ENCODE peak calls at places on chromosomes 5 and 9, in seven cellular contexts. T, V, I, O, B, H and N are unnamed samples.

GRCh38 chr9:131598121-131598520 is 52.8 kb downstream of the PRRT1B start:
- DNase-seq in T (no peak), V (no peak), I (no peak), O (no peak), B (no peak), H (no peak), N (no peak)

GRCh38 chr5:146052780-146053179 is 52.6 kb downstream of the PLAC8L1 start:
- DNase-seq in T (peak), V (no peak), I (no peak), O (no peak), B (no peak), H (no peak), N (no peak)

GRCh38 chr5:131068893-131069643 is 96.0 kb downstream of the HINT1 start:
- DNase-seq in T (peak), V (no peak), I (no peak), O (no peak), B (no peak), H (no peak), N (no peak)

GRCh38 chr9:88781500-88782391 is 209.5 kb upstream of the S1PR3 start:
- DNase-seq in T (peak), V (peak), I (peak), O (peak), B (peak), H (peak), N (no peak)

GRCh38 chr9:119164716-119165115 is 204.5 kb downstream of the BRINP1 start:
- DNase-seq in T (no peak), V (no peak), I (no peak), O (no peak), B (no peak), H (no peak), N (no peak)

GRCh38 chr9:14893280-14893679 is 16.9 kb downstream of the FREM1 start:
- DNase-seq in T (no peak), V (no peak), I (no peak), O (no peak), B (no peak), H (no peak), N (no peak)

GRCh38 chr5:99105216-99105615 is 176.4 kb upstream of the CHD1 start:
- DNase-seq in T (peak), V (peak), I (peak), O (peak), B (no peak), H (peak), N (no peak)

GRCh38 chr5:87899109-87900100 is 369.2 kb downstream of the TMEM161B start:
- DNase-seq in T (no peak), V (no peak), I (peak), O (peak), B (peak), H (no peak), N (no peak)

GRCh38 chr9:91426123-91426745 is 2.6 kb upstream of the NFIL3 start:
- DNase-seq in T (peak), V (peak), I (peak), O (peak), B (no peak), H (peak), N (no peak)

GRCh38 chr5:67305913-67306710 is 109.5 kb upstream of the CD180 start:
- DNase-seq in T (no peak), V (no peak), I (peak), O (peak), B (no peak), H (peak), N (no peak)

GRCh38 chr5:82364497-82364896 is 86.3 kb upstream of the RPS23 start:
- DNase-seq in T (peak), V (peak), I (peak), O (peak), B (no peak), H (peak), N (peak)

GRCh38 chr9:116451500-116451899 is 235.6 kb upstream of the TRIM32 start:
- DNase-seq in T (no peak), V (no peak), I (no peak), O (no peak), B (no peak), H (no peak), N (no peak)

GRCh38 chr9:34989946-34990635 is 546 bp downstream of the DNAJB5 start:
- DNase-seq in T (peak), V (peak), I (peak), O (peak), B (peak), H (peak), N (no peak)

DNA sequence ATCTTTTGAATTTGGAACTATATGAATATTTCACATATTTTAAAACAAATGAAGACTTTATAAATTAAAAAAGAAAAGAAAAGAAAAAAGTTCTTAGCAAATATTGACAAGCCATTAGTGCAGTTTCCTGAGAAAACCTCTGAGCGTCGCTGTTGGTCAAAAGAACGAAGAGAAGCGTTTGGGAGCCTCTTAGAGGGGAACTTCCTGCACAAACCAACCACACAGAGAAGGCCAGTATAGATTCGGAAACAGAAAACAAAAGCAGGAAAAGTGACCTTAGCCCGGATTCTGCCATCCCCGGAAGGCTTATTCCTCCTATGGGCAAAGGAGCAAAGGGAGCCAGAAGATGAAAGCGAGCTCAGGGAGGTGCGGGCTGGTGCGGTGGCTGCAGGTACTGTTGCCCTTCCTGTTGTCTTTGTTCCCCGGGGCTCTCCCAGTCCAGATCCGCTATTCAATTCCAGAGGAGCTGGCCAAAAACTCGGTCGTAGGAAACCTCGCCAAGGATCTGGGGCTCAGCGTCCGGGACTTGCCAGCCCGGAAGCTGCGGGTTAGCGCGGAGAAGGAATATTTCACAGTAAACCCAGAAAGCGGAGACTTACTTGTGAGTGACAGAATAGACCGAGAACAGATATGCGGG is at the start of gene PCDHGB2:
- DNase-seq in T (peak), V (peak), I (peak), O (peak), B (no peak), H (peak), N (no peak)
- TF ChIP-seq CTCF in T (peak), V (peak), I (peak), O (peak), B (no peak), H (peak), N (peak)

GRCh38 chr5:95858023-95858461 is 35.5 kb upstream of the GLRX start:
- DNase-seq in T (peak), V (peak), I (peak), O (peak), B (no peak), H (peak), N (peak)
- H3K4me3 ChIP-seq in T (no peak), V (no peak), I (no peak), O (no peak), B (no peak), H (peak), N (peak)

GRCh38 chr9:96052703-96053102 is 177.2 kb downstream of the ERCC6L2 start:
- DNase-seq in T (no peak), V (no peak), I (no peak), O (no peak), B (no peak), H (no peak), N (no peak)

GRCh38 chr9:96048954-96049831 is 173.7 kb downstream of the ERCC6L2 start:
- DNase-seq in T (no peak), V (no peak), I (no peak), O (no peak), B (peak), H (no peak), N (no peak)

GRCh38 chr9:96050876-96051185 is 175.3 kb downstream of the ERCC6L2 start:
- DNase-seq in T (no peak), V (no peak), I (no peak), O (no peak), B (no peak), H (no peak), N (no peak)

GRCh38 chr9:96050048-96050875 is 174.8 kb downstream of the ERCC6L2 start:
- DNase-seq in T (no peak), V (no peak), I (no peak), O (no peak), B (no peak), H (no peak), N (no peak)

GRCh38 chr9:96051423-96051822 is 175.9 kb downstream of the ERCC6L2 start:
- DNase-seq in T (no peak), V (no peak), I (no peak), O (no peak), B (no peak), H (no peak), N (no peak)
- TF ChIP-seq CTCF in T (no peak), V (no peak), I (no peak), O (no peak), B (no peak), H (no peak), N (no peak)

DNA sequence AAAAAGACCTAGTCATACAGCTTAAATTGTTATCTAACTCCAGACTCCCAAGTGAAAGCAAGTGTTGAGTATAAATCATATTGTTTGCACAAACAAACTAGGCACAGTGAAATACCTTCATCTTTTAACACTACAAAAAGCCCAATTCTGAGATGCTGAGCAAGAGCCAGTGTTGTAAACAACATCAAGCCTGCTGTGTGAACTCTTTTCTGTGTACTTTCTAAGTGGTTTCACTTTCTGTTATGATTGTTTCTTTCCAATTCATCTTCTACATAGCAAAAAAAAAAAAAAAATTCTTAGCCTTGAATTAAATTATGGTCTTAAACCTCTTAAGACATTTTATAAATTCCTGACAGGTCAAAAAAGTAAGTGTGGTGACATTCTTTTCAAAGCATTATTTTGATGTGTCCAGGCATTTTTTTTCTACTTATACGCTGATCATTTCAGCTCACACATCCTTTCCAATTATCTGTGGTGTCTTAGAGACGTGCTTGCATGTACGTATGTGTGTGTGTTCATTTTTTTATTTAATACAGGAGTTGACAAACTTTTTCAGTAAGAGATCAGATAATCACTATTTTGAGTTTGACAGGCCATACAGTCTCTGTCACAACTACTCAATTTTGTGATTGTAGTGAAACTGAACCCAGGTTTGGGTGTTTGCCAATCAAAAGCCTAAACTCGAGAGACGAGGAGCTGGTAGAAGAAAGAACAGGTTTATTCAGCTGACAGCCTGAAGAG is 556.1 kb downstream of the CDH9 start:
- DNase-seq in T (no peak), V (no peak), I (peak), O (no peak), B (no peak), H (no peak), N (no peak)
- H3K4me3 ChIP-seq in T (no peak), V (no peak), I (no peak), O (no peak), B (no peak), H (no peak), N (no peak)

GRCh38 chr9:92620870-92621269 is 49.1 kb downstream of the IPPK start:
- DNase-seq in T (no peak), V (no peak), I (no peak), O (no peak), B (no peak), H (no peak), N (no peak)

GRCh38 chr9:92631452-92632211 is 38.3 kb downstream of the IPPK start:
- DNase-seq in T (no peak), V (no peak), I (peak), O (no peak), B (no peak), H (no peak), N (no peak)

GRCh38 chr9:92627651-92628050 is 42.3 kb downstream of the IPPK start:
- DNase-seq in T (no peak), V (peak), I (no peak), O (no peak), B (no peak), H (no peak), N (no peak)

DNA sequence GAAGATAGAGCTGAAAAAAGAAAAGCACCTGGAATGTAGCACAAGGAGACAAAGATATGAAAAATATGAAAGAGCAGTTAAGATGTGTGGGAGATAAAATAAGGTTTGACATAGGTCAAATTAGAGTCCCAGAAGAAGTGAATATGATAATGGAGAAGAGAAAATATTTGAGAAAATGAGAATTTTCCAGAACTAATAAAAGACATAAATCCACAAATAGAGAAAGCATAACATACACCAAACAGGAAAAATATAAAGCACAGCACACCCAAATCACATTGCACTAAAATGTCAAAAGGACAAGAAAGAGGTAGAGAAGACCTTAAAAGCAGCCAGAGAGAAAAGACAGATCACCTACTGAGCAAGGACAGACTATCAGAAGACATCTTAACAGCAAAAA is 43.4 kb downstream of the IPPK start:
- DNase-seq in T (no peak), V (no peak), I (no peak), O (no peak), B (no peak), H (no peak), N (no peak)
- TF ChIP-seq CTCF in T (no peak), V (no peak), I (no peak), O (no peak), B (no peak), H (no peak), N (no peak)

GRCh38 chr9:6216951-6217350 is 1.3 kb downstream of the IL33 start:
- DNase-seq in T (no peak), V (no peak), I (no peak), O (no peak), B (no peak), H (peak), N (no peak)
- H3K4me3 ChIP-seq in T (no peak), V (no peak), I (no peak), O (no peak), B (peak), H (peak), N (no peak)